ENCODE peak calls at places on chromosomes 11 and 22, in seven cellular contexts. One of them, this sample, is unnamed.

GRCh38 chr11:133492895-133493294 is 39.4 kb downstream of the OPCML start:
- DNase-seq in SK-N-MC: no peak
- DNase-seq in psoas muscle: no peak
- DNase-seq in left ventricle myocardium inferior: no peak
- DNase-seq in right lobe of liver: no peak
- DNase-seq in mammary epithelial cell: no peak
- DNase-seq in iPS DF 6.9: no peak
- DNase-seq in this sample: no peak

GRCh38 chr22:26169312-26170111 is at the start of gene SEZ6L:
- DNase-seq in SK-N-MC: no peak
- DNase-seq in psoas muscle: peak; percentile 18
- DNase-seq in iPS DF 6.9: no peak
- DNase-seq in right lobe of liver: peak; percentile 53
- DNase-seq in mammary epithelial cell: no peak
- DNase-seq in left ventricle myocardium inferior: peak; percentile 22
- DNase-seq in this sample: no peak

GRCh38 chr22:43975041-43975440 is 19.8 kb downstream of the SAMM50 start:
- DNase-seq in mammary epithelial cell: no peak
- DNase-seq in psoas muscle: no peak
- DNase-seq in left ventricle myocardium inferior: no peak
- DNase-seq in iPS DF 6.9: no peak
- DNase-seq in right lobe of liver: no peak
- DNase-seq in SK-N-MC: no peak
- DNase-seq in this sample: no peak

GRCh38 chr11:118715245-118715807 is 35.9 kb upstream of the TREH start:
- DNase-seq in left ventricle myocardium inferior: no peak
- DNase-seq in iPS DF 6.9: no peak
- DNase-seq in right lobe of liver: no peak
- DNase-seq in psoas muscle: no peak
- DNase-seq in mammary epithelial cell: no peak
- DNase-seq in SK-N-MC: no peak
- DNase-seq in this sample: no peak

GRCh38 chr22:44389926-44390925 is 77.5 kb upstream of the SHISAL1 start:
- DNase-seq in right lobe of liver: peak; percentile 15
- DNase-seq in left ventricle myocardium inferior: peak; percentile 2
- DNase-seq in iPS DF 6.9: no peak
- DNase-seq in psoas muscle: peak; percentile 7
- DNase-seq in SK-N-MC: no peak
- DNase-seq in mammary epithelial cell: no peak
- DNase-seq in this sample: no peak

GRCh38 chr11:69985654-69986420 is 92.3 kb upstream of the ANO1 start:
- DNase-seq in mammary epithelial cell: no peak
- DNase-seq in left ventricle myocardium inferior: no peak
- DNase-seq in iPS DF 6.9: no peak
- DNase-seq in right lobe of liver: peak; percentile 74
- DNase-seq in psoas muscle: no peak
- DNase-seq in SK-N-MC: no peak
- DNase-seq in this sample: no peak

GRCh38 chr11:120748485-120748814 is 236.9 kb downstream of the GRIK4 start:
- DNase-seq in right lobe of liver: no peak
- DNase-seq in iPS DF 6.9: no peak
- DNase-seq in psoas muscle: no peak
- DNase-seq in left ventricle myocardium inferior: no peak
- DNase-seq in SK-N-MC: no peak
- DNase-seq in mammary epithelial cell: no peak
- DNase-seq in this sample: no peak

GRCh38 chr22:43432883-43433415 is 21.1 kb downstream of the MPPED1 start:
- DNase-seq in iPS DF 6.9: no peak
- DNase-seq in SK-N-MC: no peak
- DNase-seq in right lobe of liver: peak; percentile 26
- DNase-seq in mammary epithelial cell: no peak
- DNase-seq in left ventricle myocardium inferior: no peak
- DNase-seq in psoas muscle: no peak
- DNase-seq in this sample: no peak

GRCh38 chr11:27282141-27282590 is 80.8 kb downstream of the CCDC34 start:
- DNase-seq in SK-N-MC: no peak
- DNase-seq in left ventricle myocardium inferior: peak; percentile 59
- DNase-seq in right lobe of liver: peak; percentile 64
- DNase-seq in psoas muscle: peak; percentile 30
- DNase-seq in iPS DF 6.9: no peak
- DNase-seq in mammary epithelial cell: no peak
- DNase-seq in this sample: peak; percentile 78

GRCh38 chr11:82874646-82875523 is 25.3 kb downstream of the PRCP start:
- DNase-seq in left ventricle myocardium inferior: no peak
- DNase-seq in iPS DF 6.9: no peak
- DNase-seq in SK-N-MC: no peak
- DNase-seq in right lobe of liver: no peak
- DNase-seq in psoas muscle: no peak
- DNase-seq in mammary epithelial cell: no peak
- DNase-seq in this sample: no peak

GRCh38 chr22:49975543-49976389 is 15.2 kb downstream of the PIM3 start:
- DNase-seq in iPS DF 6.9: no peak
- DNase-seq in psoas muscle: peak; percentile 18
- DNase-seq in left ventricle myocardium inferior: peak; percentile 12
- DNase-seq in right lobe of liver: no peak
- DNase-seq in mammary epithelial cell: no peak
- DNase-seq in SK-N-MC: no peak
- DNase-seq in this sample: peak; percentile 15

GRCh38 chr11:35144103-35144741 is 5.3 kb downstream of the CD44 start:
- DNase-seq in right lobe of liver: peak; percentile 51
- DNase-seq in iPS DF 6.9: no peak
- DNase-seq in SK-N-MC: no peak
- DNase-seq in mammary epithelial cell: peak; percentile 87
- DNase-seq in psoas muscle: no peak
- DNase-seq in left ventricle myocardium inferior: no peak
- DNase-seq in this sample: no peak

GRCh38 chr11:108599978-108600377 is 6.4 kb upstream of the EXPH5 start:
- DNase-seq in mammary epithelial cell: no peak
- DNase-seq in SK-N-MC: no peak
- DNase-seq in right lobe of liver: no peak
- DNase-seq in psoas muscle: no peak
- DNase-seq in iPS DF 6.9: no peak
- DNase-seq in left ventricle myocardium inferior: no peak
- DNase-seq in this sample: no peak

GRCh38 chr11:73185680-73186293 is 32.3 kb upstream of the P2RY2 start:
- DNase-seq in right lobe of liver: no peak
- DNase-seq in psoas muscle: peak; percentile 63
- DNase-seq in mammary epithelial cell: peak; percentile 96
- DNase-seq in iPS DF 6.9: no peak
- DNase-seq in left ventricle myocardium inferior: no peak
- DNase-seq in SK-N-MC: no peak
- DNase-seq in this sample: no peak

GRCh38 chr11:68006606-68007166 is 2.8 kb upstream of the UNC93B1 start:
- DNase-seq in left ventricle myocardium inferior: no peak
- DNase-seq in iPS DF 6.9: no peak
- DNase-seq in psoas muscle: no peak
- DNase-seq in right lobe of liver: no peak
- DNase-seq in SK-N-MC: no peak
- DNase-seq in mammary epithelial cell: no peak
- DNase-seq in this sample: peak; percentile 8

GRCh38 chr11:68002943-68003845 is 703 bp downstream of the UNC93B1 start:
- DNase-seq in mammary epithelial cell: peak; percentile 29
- DNase-seq in psoas muscle: no peak
- DNase-seq in left ventricle myocardium inferior: no peak
- DNase-seq in right lobe of liver: no peak
- DNase-seq in iPS DF 6.9: no peak
- DNase-seq in SK-N-MC: no peak
- DNase-seq in this sample: no peak

GRCh38 chr11:68002575-68002942 is 1.3 kb downstream of the UNC93B1 start:
- DNase-seq in left ventricle myocardium inferior: no peak
- DNase-seq in right lobe of liver: no peak
- DNase-seq in SK-N-MC: peak; percentile 78
- DNase-seq in iPS DF 6.9: no peak
- DNase-seq in mammary epithelial cell: no peak
- DNase-seq in psoas muscle: no peak
- DNase-seq in this sample: no peak

GRCh38 chr11:68003846-68004550 is at the start of gene UNC93B1:
- DNase-seq in SK-N-MC: peak; percentile 16
- DNase-seq in left ventricle myocardium inferior: peak; percentile 90
- DNase-seq in psoas muscle: peak; percentile 91
- DNase-seq in iPS DF 6.9: no peak
- DNase-seq in mammary epithelial cell: peak; percentile 78
- DNase-seq in right lobe of liver: peak; percentile 95
- DNase-seq in this sample: peak; percentile 75

DNA sequence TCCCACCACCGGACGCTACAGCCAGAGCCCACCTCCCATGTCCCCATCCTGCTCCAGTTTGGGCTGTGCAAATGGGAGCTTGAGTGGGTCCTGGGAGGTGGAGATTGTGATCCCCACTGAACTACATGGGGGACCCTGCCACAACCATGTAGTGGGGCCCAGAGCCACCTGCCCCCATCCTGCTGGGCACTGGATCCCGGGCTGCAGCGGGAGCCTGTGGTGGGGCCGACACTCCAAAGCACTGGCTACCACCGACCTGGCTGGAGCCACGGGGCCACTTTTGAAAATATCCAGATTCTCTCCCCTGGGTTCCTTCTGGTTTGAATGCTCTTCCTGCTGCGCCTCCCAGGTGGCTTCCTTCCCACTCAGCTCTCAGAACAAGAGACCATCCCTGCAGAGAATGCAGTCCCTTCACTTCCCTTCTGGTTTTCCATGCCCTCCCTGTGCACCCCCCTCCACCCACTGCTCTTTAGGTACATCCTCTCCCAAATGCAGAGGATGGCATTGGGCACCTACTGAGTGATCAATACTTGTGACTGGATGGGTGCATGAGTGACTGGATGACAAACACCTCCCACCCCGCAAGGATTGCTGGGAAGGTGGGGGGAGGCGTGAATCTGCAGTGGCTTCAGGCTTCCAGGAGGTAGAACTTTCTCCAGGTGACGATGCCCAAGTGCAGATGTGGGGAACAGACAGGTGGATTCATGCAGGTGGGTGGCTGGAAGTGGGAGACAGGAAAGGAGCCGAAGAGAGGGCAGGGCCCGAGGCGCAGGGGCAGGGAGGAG is 846 bp upstream of the UNC93B1 start:
- DNase-seq in mammary epithelial cell: no peak
- DNase-seq in psoas muscle: no peak
- DNase-seq in SK-N-MC: no peak
- DNase-seq in left ventricle myocardium inferior: no peak
- DNase-seq in iPS DF 6.9: no peak
- DNase-seq in right lobe of liver: no peak
- DNase-seq in this sample: no peak
- H3K4me3 ChIP-seq in mammary epithelial cell: peak overlapping the region; percentile 65
- H3K4me3 ChIP-seq in psoas muscle: peak overlapping the region; percentile 68
- H3K4me3 ChIP-seq in SK-N-MC: peak overlapping the region; percentile 74
- H3K4me3 ChIP-seq in left ventricle myocardium inferior: peak overlapping the region; percentile 82
- H3K4me3 ChIP-seq in iPS DF 6.9: peak overlapping the region; percentile 57
- H3K4me3 ChIP-seq in right lobe of liver: no peak overlapping the region
- H3K4me3 ChIP-seq in this sample: no peak overlapping the region

GRCh38 chr22:29882716-29883044 is 294 bp upstream of the MTMR3 start:
- DNase-seq in SK-N-MC: no peak
- DNase-seq in iPS DF 6.9: no peak
- DNase-seq in right lobe of liver: no peak
- DNase-seq in mammary epithelial cell: no peak
- DNase-seq in psoas muscle: no peak
- DNase-seq in left ventricle myocardium inferior: no peak
- DNase-seq in this sample: no peak
- H3K4me3 ChIP-seq in SK-N-MC: peak overlapping the region; percentile 92
- H3K4me3 ChIP-seq in iPS DF 6.9: no peak overlapping the region
- H3K4me3 ChIP-seq in right lobe of liver: peak overlapping the region; percentile 98
- H3K4me3 ChIP-seq in mammary epithelial cell: no peak overlapping the region
- H3K4me3 ChIP-seq in psoas muscle: peak overlapping the region; percentile 95
- H3K4me3 ChIP-seq in left ventricle myocardium inferior: peak overlapping the region; percentile 96
- H3K4me3 ChIP-seq in this sample: peak overlapping the region; percentile 71

GRCh38 chr11:279040-279965 is 1.1 kb downstream of the NLRP6 start:
- DNase-seq in right lobe of liver: peak; percentile 60
- DNase-seq in SK-N-MC: no peak
- DNase-seq in left ventricle myocardium inferior: no peak
- DNase-seq in iPS DF 6.9: no peak
- DNase-seq in psoas muscle: no peak
- DNase-seq in mammary epithelial cell: no peak
- DNase-seq in this sample: peak; percentile 35

GRCh38 chr11:276219-276618 is 2.0 kb upstream of the NLRP6 start:
- DNase-seq in SK-N-MC: no peak
- DNase-seq in psoas muscle: no peak
- DNase-seq in mammary epithelial cell: no peak
- DNase-seq in iPS DF 6.9: no peak
- DNase-seq in right lobe of liver: no peak
- DNase-seq in left ventricle myocardium inferior: no peak
- DNase-seq in this sample: no peak

GRCh38 chr11:279966-280761 is 2.0 kb downstream of the NLRP6 start:
- DNase-seq in SK-N-MC: no peak
- DNase-seq in right lobe of liver: peak; percentile 91
- DNase-seq in mammary epithelial cell: peak; percentile 38
- DNase-seq in iPS DF 6.9: no peak
- DNase-seq in psoas muscle: no peak
- DNase-seq in left ventricle myocardium inferior: no peak
- DNase-seq in this sample: no peak

GRCh38 chr11:280762-281485 is 2.7 kb downstream of the NLRP6 start:
- DNase-seq in left ventricle myocardium inferior: no peak
- DNase-seq in SK-N-MC: no peak
- DNase-seq in iPS DF 6.9: no peak
- DNase-seq in mammary epithelial cell: peak; percentile 16
- DNase-seq in psoas muscle: no peak
- DNase-seq in right lobe of liver: peak; percentile 66
- DNase-seq in this sample: no peak

DNA sequence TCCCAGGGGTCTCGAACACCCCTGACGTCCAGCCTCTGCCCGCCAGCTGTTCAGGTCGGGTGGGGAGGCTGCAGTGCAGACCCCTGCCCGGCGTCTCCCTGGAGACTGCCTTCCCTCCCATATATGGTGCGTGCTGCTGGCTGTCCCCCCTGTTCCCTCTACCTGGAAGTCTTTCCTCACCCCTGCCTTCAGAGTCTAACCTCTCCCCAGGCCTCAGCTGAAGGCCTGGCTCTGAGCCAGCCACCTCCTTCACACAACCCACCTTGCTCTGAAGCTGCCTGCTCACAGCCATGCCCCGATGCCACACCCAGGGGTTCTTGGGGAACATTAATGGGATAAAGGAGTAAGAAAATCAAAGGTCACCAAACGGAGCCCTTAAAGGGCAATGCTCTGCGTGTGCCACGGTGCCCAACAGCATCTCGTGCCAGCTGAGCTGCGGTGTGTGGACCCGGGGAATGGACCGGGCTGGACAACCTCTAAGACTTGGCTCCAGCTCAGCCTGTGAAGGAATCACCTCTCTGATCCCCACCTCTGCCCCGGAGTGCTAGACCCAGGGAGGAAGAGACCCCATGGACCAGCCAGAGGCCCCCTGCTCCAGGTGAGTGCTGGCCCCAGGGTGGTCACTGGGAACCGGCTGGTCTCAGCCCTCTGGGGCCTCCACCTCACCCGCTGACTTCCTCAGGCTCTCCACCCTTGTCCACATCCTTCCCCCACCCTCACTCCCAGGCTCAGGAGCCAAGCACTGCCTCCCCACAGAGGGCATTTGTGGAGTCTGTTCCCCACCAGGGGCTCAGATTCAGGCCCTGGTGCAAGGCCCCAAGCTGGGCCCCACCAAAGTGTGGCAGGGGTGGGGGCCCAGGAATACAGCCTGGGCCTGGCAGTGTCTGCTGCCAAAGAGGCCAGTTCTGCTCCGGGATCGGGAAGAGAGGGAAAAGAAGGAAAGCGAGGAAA is at the start of gene NLRP6:
- DNase-seq in psoas muscle: no peak
- DNase-seq in mammary epithelial cell: no peak
- DNase-seq in left ventricle myocardium inferior: no peak
- DNase-seq in iPS DF 6.9: no peak
- DNase-seq in SK-N-MC: no peak
- DNase-seq in right lobe of liver: no peak
- DNase-seq in this sample: no peak
- H3K4me3 ChIP-seq in psoas muscle: no peak within 1 kb of the TSS
- H3K4me3 ChIP-seq in mammary epithelial cell: no peak within 1 kb of the TSS
- H3K4me3 ChIP-seq in left ventricle myocardium inferior: peak within 1 kb of the TSS; percentile 53
- H3K4me3 ChIP-seq in iPS DF 6.9: no peak within 1 kb of the TSS
- H3K4me3 ChIP-seq in SK-N-MC: no peak within 1 kb of the TSS
- H3K4me3 ChIP-seq in right lobe of liver: peak within 1 kb of the TSS; percentile 62
- H3K4me3 ChIP-seq in this sample: no peak within 1 kb of the TSS

GRCh38 chr11:126604461-126604860 is 249.0 kb downstream of the ST3GAL4 start:
- DNase-seq in right lobe of liver: no peak
- DNase-seq in iPS DF 6.9: no peak
- DNase-seq in left ventricle myocardium inferior: no peak
- DNase-seq in psoas muscle: no peak
- DNase-seq in mammary epithelial cell: no peak
- DNase-seq in SK-N-MC: no peak
- DNase-seq in this sample: no peak
- H3K4me3 ChIP-seq in right lobe of liver: no peak overlapping the region
- H3K4me3 ChIP-seq in iPS DF 6.9: no peak overlapping the region
- H3K4me3 ChIP-seq in left ventricle myocardium inferior: no peak overlapping the region
- H3K4me3 ChIP-seq in psoas muscle: no peak overlapping the region
- H3K4me3 ChIP-seq in mammary epithelial cell: no peak overlapping the region
- H3K4me3 ChIP-seq in SK-N-MC: no peak overlapping the region
- H3K4me3 ChIP-seq in this sample: no peak overlapping the region

This sample was measured in ovary.